ENCODE peak calls at places on chromosomes 4 and X, in five cellular contexts. One of them, this sample, is unnamed.
A peak's percentile ranks its signal among the peaks of the same experiment; 100 is the strongest.

GRCh38 chrX:8042304-8042703 is 115.1 kb upstream of the PNPLA4 start:
- DNase-seq in heart left ventricle: no peak
- DNase-seq in ovary: no peak
- DNase-seq in PC-3: peak; percentile 31
- DNase-seq in upper lobe of right lung: no peak
- DNase-seq in this sample: no peak

GRCh38 chrX:68827848-68828562 is 816 bp upstream of the EFNB1 start:
- DNase-seq in heart left ventricle: peak; percentile 81
- DNase-seq in ovary: peak; percentile 89
- DNase-seq in PC-3: peak; percentile 93
- DNase-seq in upper lobe of right lung: peak; percentile 85
- DNase-seq in this sample: peak; percentile 79

GRCh38 chr4:140188975-140189374 is 35.0 kb upstream of the MAML3 start:
- DNase-seq in heart left ventricle: no peak
- DNase-seq in ovary: peak; percentile 49
- DNase-seq in PC-3: peak; percentile 23
- DNase-seq in upper lobe of right lung: peak; percentile 65
- DNase-seq in this sample: peak; percentile 89

GRCh38 chrX:16869393-16870094 is 618 bp downstream of the RBBP7 start:
- DNase-seq in heart left ventricle: peak; percentile 34
- DNase-seq in ovary: no peak
- DNase-seq in PC-3: peak; percentile 50
- DNase-seq in upper lobe of right lung: peak; percentile 65
- DNase-seq in this sample: peak; percentile 32

GRCh38 chr4:80540785-80541469 is 205.4 kb downstream of the CFAP299 start:
- DNase-seq in heart left ventricle: no peak
- DNase-seq in ovary: no peak
- DNase-seq in PC-3: no peak
- DNase-seq in upper lobe of right lung: no peak
- DNase-seq in this sample: no peak

GRCh38 chr4:120653790-120654189 is 268.7 kb downstream of the PRDM5 start:
- DNase-seq in heart left ventricle: no peak
- DNase-seq in ovary: no peak
- DNase-seq in PC-3: no peak
- DNase-seq in upper lobe of right lung: no peak
- DNase-seq in this sample: no peak

GRCh38 chr4:118776166-118776954 is 59.6 kb downstream of the SEC24D start:
- DNase-seq in heart left ventricle: no peak
- DNase-seq in ovary: no peak
- DNase-seq in PC-3: peak; percentile 7
- DNase-seq in upper lobe of right lung: no peak
- DNase-seq in this sample: no peak

GRCh38 chr4:2832309-2832980 is 11.2 kb upstream of the ADD1 start:
- DNase-seq in heart left ventricle: no peak
- DNase-seq in ovary: no peak
- DNase-seq in PC-3: no peak
- DNase-seq in upper lobe of right lung: no peak
- DNase-seq in this sample: peak; percentile 1

GRCh38 chrX:139692506-139692849 is 15.5 kb downstream of the MCF2 start:
- DNase-seq in heart left ventricle: no peak
- DNase-seq in ovary: no peak
- DNase-seq in PC-3: no peak
- DNase-seq in upper lobe of right lung: no peak
- DNase-seq in this sample: peak; percentile 33

GRCh38 chr4:173074501-173074946 is 94.1 kb upstream of the GALNT7 start:
- DNase-seq in heart left ventricle: no peak
- DNase-seq in ovary: no peak
- DNase-seq in PC-3: peak; percentile 73
- DNase-seq in upper lobe of right lung: no peak
- DNase-seq in this sample: no peak

GRCh38 chr4:152503606-152504290 is 32.1 kb downstream of the FBXW7 start:
- DNase-seq in heart left ventricle: no peak
- DNase-seq in ovary: no peak
- DNase-seq in PC-3: no peak
- DNase-seq in upper lobe of right lung: no peak
- DNase-seq in this sample: no peak

GRCh38 chr4:6996481-6996880 is 46.7 kb upstream of the TADA2B start:
- DNase-seq in heart left ventricle: no peak
- DNase-seq in ovary: no peak
- DNase-seq in PC-3: no peak
- DNase-seq in upper lobe of right lung: no peak
- DNase-seq in this sample: no peak
- TF ChIP-seq CTCF in heart left ventricle: no peak
- TF ChIP-seq CTCF in ovary: no peak
- TF ChIP-seq CTCF in PC-3: no peak
- TF ChIP-seq CTCF in upper lobe of right lung: no peak
- TF ChIP-seq CTCF in this sample: no peak

GRCh38 chrX:27251369-27251768 is 211.8 kb downstream of the PPP4R3C start:
- DNase-seq in heart left ventricle: no peak
- DNase-seq in ovary: no peak
- DNase-seq in PC-3: no peak
- DNase-seq in upper lobe of right lung: no peak
- DNase-seq in this sample: no peak

DNA sequence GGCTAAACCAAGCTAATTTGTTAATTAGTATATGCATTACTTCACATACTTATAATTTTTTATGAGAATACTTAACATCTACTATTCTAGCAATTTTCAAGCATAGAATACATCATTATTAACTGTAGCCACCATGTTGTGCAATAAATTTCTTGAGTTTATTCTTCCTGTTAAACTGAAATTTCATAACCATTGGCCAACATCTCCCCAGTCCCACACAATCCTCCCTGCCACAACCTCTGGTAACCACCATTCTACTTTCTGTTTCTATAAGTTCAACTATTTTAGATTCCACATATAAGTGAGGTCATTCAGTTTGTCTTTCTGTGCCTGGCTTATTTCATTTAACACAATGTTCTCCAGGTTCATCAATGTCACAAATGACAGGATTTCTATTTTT is 208.5 kb downstream of the PPP4R3C start:
- DNase-seq in heart left ventricle: no peak
- DNase-seq in ovary: no peak
- DNase-seq in PC-3: no peak
- DNase-seq in upper lobe of right lung: no peak
- DNase-seq in this sample: no peak
- H3K4me1 ChIP-seq in heart left ventricle: no peaks in the 10 kb centered on the region
- H3K4me1 ChIP-seq in ovary: no peaks in the 10 kb centered on the region
- H3K4me1 ChIP-seq in PC-3: no peaks in the 10 kb centered on the region
- H3K4me1 ChIP-seq in upper lobe of right lung: no peaks in the 10 kb centered on the region
- H3K4me1 ChIP-seq in this sample: no peaks in the 10 kb centered on the region

GRCh38 chr4:653831-654525 is 20.1 kb downstream of the ATP5ME start:
- DNase-seq in heart left ventricle: no peak
- DNase-seq in ovary: no peak
- DNase-seq in PC-3: no peak
- DNase-seq in upper lobe of right lung: no peak
- DNase-seq in this sample: no peak
- H3K9me3 ChIP-seq in heart left ventricle: no peaks in the 10 kb centered on the region
- H3K9me3 ChIP-seq in ovary: no peaks in the 10 kb centered on the region
- H3K9me3 ChIP-seq in PC-3: no peaks in the 10 kb centered on the region
- H3K9me3 ChIP-seq in upper lobe of right lung: no peaks in the 10 kb centered on the region
- H3K9me3 ChIP-seq in this sample: no peaks in the 10 kb centered on the region

GRCh38 chrX:94635003-94635402 is 961.0 kb downstream of the FAM133A start:
- DNase-seq in heart left ventricle: no peak
- DNase-seq in ovary: no peak
- DNase-seq in PC-3: no peak
- DNase-seq in upper lobe of right lung: no peak
- DNase-seq in this sample: no peak
- TF ChIP-seq CTCF in heart left ventricle: no peak
- TF ChIP-seq CTCF in ovary: no peak
- TF ChIP-seq CTCF in PC-3: no peak
- TF ChIP-seq CTCF in upper lobe of right lung: no peak
- TF ChIP-seq CTCF in this sample: no peak

DNA sequence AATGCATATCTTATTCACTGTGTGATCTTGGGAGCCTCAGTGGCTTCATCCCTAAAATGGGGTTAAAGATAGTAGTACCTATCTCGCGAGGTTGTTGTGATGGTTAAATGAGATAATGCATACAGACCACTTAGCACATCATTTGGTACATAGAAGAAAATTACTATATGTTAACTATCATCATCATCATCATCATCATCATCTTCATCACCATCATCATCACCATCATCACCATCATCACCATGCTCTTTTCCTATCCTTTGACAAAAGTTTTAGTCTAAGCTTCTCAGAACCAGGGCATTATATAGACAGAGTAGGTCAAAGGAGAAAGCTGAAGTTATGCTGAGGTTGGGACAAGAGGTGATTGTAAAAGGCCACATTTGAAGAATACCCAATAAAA is 145.0 kb downstream of the GPC3 start:
- DNase-seq in heart left ventricle: no peak
- DNase-seq in ovary: no peak
- DNase-seq in PC-3: no peak
- DNase-seq in upper lobe of right lung: no peak
- DNase-seq in this sample: no peak
- H3K4me1 ChIP-seq in heart left ventricle: no peaks in the 10 kb centered on the region
- H3K4me1 ChIP-seq in ovary: no peaks in the 10 kb centered on the region
- H3K4me1 ChIP-seq in PC-3: no peaks in the 10 kb centered on the region
- H3K4me1 ChIP-seq in upper lobe of right lung: no peaks in the 10 kb centered on the region
- H3K4me1 ChIP-seq in this sample: no peaks in the 10 kb centered on the region

GRCh38 chrX:40054793-40055192 is 43.0 kb downstream of the BCOR start:
- DNase-seq in heart left ventricle: no peak
- DNase-seq in ovary: no peak
- DNase-seq in PC-3: peak; percentile 85
- DNase-seq in upper lobe of right lung: no peak
- DNase-seq in this sample: no peak

GRCh38 chrX:40047485-40047884 is 50.3 kb downstream of the BCOR start:
- DNase-seq in heart left ventricle: no peak
- DNase-seq in ovary: no peak
- DNase-seq in PC-3: no peak
- DNase-seq in upper lobe of right lung: no peak
- DNase-seq in this sample: no peak

GRCh38 chrX:40050532-40050931 is 47.2 kb downstream of the BCOR start:
- DNase-seq in heart left ventricle: no peak
- DNase-seq in ovary: no peak
- DNase-seq in PC-3: no peak
- DNase-seq in upper lobe of right lung: no peak
- DNase-seq in this sample: no peak

GRCh38 chrX:40049084-40049641 is 48.6 kb downstream of the BCOR start:
- DNase-seq in heart left ventricle: no peak
- DNase-seq in ovary: no peak
- DNase-seq in PC-3: no peak
- DNase-seq in upper lobe of right lung: no peak
- DNase-seq in this sample: no peak
- H3K9me3 ChIP-seq in heart left ventricle: no peaks in the 10 kb centered on the region
- H3K9me3 ChIP-seq in ovary: peaks cover 8% of the 10 kb centered on the region
- H3K9me3 ChIP-seq in PC-3: peaks cover 6% of the 10 kb centered on the region
- H3K9me3 ChIP-seq in upper lobe of right lung: peaks cover 4% of the 10 kb centered on the region
- H3K9me3 ChIP-seq in this sample: no peaks in the 10 kb centered on the region

DNA sequence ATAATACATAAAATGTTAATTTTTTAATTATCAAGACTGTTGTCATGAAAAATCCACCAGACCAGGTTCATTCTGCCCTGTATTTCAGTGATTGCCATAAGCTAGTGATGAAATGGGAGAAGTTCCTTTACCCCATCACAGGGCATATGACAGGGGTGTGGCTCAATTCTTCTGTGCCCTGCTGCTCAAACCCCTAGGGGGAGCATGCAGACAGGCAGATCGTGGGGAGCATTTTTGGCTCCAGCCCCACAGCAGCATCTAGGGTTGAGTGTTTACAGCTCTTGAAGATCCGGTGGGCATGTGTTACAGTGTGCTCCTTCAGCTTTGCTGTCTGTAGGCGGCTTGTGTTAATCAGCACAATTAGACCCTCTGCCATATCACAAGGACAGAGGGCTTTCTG is 700.7 kb downstream of the PCDH18 start:
- DNase-seq in heart left ventricle: no peak
- DNase-seq in ovary: no peak
- DNase-seq in PC-3: peak; percentile 3
- DNase-seq in upper lobe of right lung: no peak
- DNase-seq in this sample: no peak
- TF ChIP-seq CTCF in heart left ventricle: no peak
- TF ChIP-seq CTCF in ovary: no peak
- TF ChIP-seq CTCF in PC-3: no peak
- TF ChIP-seq CTCF in upper lobe of right lung: no peak
- TF ChIP-seq CTCF in this sample: no peak

DNA sequence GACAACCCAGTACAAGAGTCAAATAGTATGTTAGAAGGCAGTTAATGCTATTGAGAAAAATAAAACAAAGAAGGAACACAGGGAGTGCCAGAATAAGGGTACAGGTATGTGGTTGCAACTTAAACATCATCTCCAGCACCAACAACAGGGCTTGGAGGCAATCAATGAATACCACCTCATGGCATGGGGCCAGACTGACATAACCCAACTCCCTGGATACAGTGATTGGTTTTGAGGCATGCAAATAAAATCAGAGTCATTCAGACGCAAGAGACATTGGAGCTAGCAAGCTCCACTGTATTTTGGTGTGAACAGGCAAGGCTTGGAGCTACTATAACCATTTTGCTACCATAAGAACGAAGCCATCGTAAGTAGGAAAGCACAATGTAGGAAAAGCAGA is 56.7 kb downstream of the PPP3CA start:
- DNase-seq in heart left ventricle: no peak
- DNase-seq in ovary: no peak
- DNase-seq in PC-3: no peak
- DNase-seq in upper lobe of right lung: no peak
- DNase-seq in this sample: peak; percentile 27
- H3K4me1 ChIP-seq in heart left ventricle: peaks cover 38% of the 10 kb centered on the region
- H3K4me1 ChIP-seq in ovary: peaks cover 18% of the 10 kb centered on the region
- H3K4me1 ChIP-seq in PC-3: peaks cover 17% of the 10 kb centered on the region
- H3K4me1 ChIP-seq in upper lobe of right lung: peaks cover 35% of the 10 kb centered on the region
- H3K4me1 ChIP-seq in this sample: peaks cover 38% of the 10 kb centered on the region